ENCODE peak calls at places on chromosomes 4 and X, in four cellular contexts. One of them, this sample, is unnamed.

GRCh38 chrX:78650906-78651437 is 8.2 kb downstream of the RTL3 start:
- DNase-seq in activated T-helper 1 cell treated with anti-CD3 and anti-CD28 coated beads, Interleukin-2, amount 50 U/mL, for 16 hours: no peak
- DNase-seq in endodermal cell: no peak
- DNase-seq in activated effector memory CD4-positive, alpha-beta T cell treated with Interleukin-2 at 50 U/mL for 16 hours: no peak
- DNase-seq in this sample: no peak

GRCh38 chr4:173243321-173243720 is 74.7 kb downstream of the GALNT7 start:
- DNase-seq in activated T-helper 1 cell treated with anti-CD3 and anti-CD28 coated beads, Interleukin-2, amount 50 U/mL, for 16 hours: no peak
- DNase-seq in endodermal cell: no peak
- DNase-seq in activated effector memory CD4-positive, alpha-beta T cell treated with Interleukin-2 at 50 U/mL for 16 hours: no peak
- DNase-seq in this sample: no peak

GRCh38 chr4:56049428-56050212 is 100.9 kb downstream of the CEP135 start:
- DNase-seq in activated T-helper 1 cell treated with anti-CD3 and anti-CD28 coated beads, Interleukin-2, amount 50 U/mL, for 16 hours: no peak
- DNase-seq in endodermal cell: peak
- DNase-seq in activated effector memory CD4-positive, alpha-beta T cell treated with Interleukin-2 at 50 U/mL for 16 hours: no peak
- DNase-seq in this sample: no peak

GRCh38 chrX:12814434-12814833 is 23.2 kb downstream of the PRPS2 start:
- DNase-seq in activated T-helper 1 cell treated with anti-CD3 and anti-CD28 coated beads, Interleukin-2, amount 50 U/mL, for 16 hours: no peak
- DNase-seq in endodermal cell: peak
- DNase-seq in activated effector memory CD4-positive, alpha-beta T cell treated with Interleukin-2 at 50 U/mL for 16 hours: no peak
- DNase-seq in this sample: peak

GRCh38 chr4:7073526-7074390 is 5.9 kb upstream of the GRPEL1 start:
- DNase-seq in activated T-helper 1 cell treated with anti-CD3 and anti-CD28 coated beads, Interleukin-2, amount 50 U/mL, for 16 hours: no peak
- DNase-seq in endodermal cell: peak
- DNase-seq in activated effector memory CD4-positive, alpha-beta T cell treated with Interleukin-2 at 50 U/mL for 16 hours: no peak
- DNase-seq in this sample: no peak

GRCh38 chr4:107997001-107997788 is 7.5 kb downstream of the HADH start:
- DNase-seq in activated T-helper 1 cell treated with anti-CD3 and anti-CD28 coated beads, Interleukin-2, amount 50 U/mL, for 16 hours: no peak
- DNase-seq in endodermal cell: no peak
- DNase-seq in activated effector memory CD4-positive, alpha-beta T cell treated with Interleukin-2 at 50 U/mL for 16 hours: no peak
- DNase-seq in this sample: no peak

GRCh38 chrX:12210921-12211320 is 72.6 kb downstream of the FRMPD4 start:
- DNase-seq in activated T-helper 1 cell treated with anti-CD3 and anti-CD28 coated beads, Interleukin-2, amount 50 U/mL, for 16 hours: no peak
- DNase-seq in endodermal cell: no peak
- DNase-seq in activated effector memory CD4-positive, alpha-beta T cell treated with Interleukin-2 at 50 U/mL for 16 hours: no peak
- DNase-seq in this sample: no peak

GRCh38 chr4:140286503-140286902 is 86.9 kb upstream of the SCOC start:
- DNase-seq in activated T-helper 1 cell treated with anti-CD3 and anti-CD28 coated beads, Interleukin-2, amount 50 U/mL, for 16 hours: no peak
- DNase-seq in endodermal cell: no peak
- DNase-seq in activated effector memory CD4-positive, alpha-beta T cell treated with Interleukin-2 at 50 U/mL for 16 hours: no peak
- DNase-seq in this sample: no peak

GRCh38 chrX:46117234-46117633 is 428.0 kb downstream of the ZNF674 start:
- DNase-seq in activated T-helper 1 cell treated with anti-CD3 and anti-CD28 coated beads, Interleukin-2, amount 50 U/mL, for 16 hours: no peak
- DNase-seq in endodermal cell: no peak
- DNase-seq in activated effector memory CD4-positive, alpha-beta T cell treated with Interleukin-2 at 50 U/mL for 16 hours: no peak
- DNase-seq in this sample: no peak

GRCh38 chrX:28552882-28553829 is 34.1 kb upstream of the IL1RAPL1 start:
- DNase-seq in activated T-helper 1 cell treated with anti-CD3 and anti-CD28 coated beads, Interleukin-2, amount 50 U/mL, for 16 hours: no peak
- DNase-seq in endodermal cell: no peak
- DNase-seq in activated effector memory CD4-positive, alpha-beta T cell treated with Interleukin-2 at 50 U/mL for 16 hours: no peak
- DNase-seq in this sample: no peak

GRCh38 chr4:21795091-21795490 is 153.5 kb downstream of the KCNIP4 start:
- DNase-seq in activated T-helper 1 cell treated with anti-CD3 and anti-CD28 coated beads, Interleukin-2, amount 50 U/mL, for 16 hours: no peak
- DNase-seq in endodermal cell: no peak
- DNase-seq in activated effector memory CD4-positive, alpha-beta T cell treated with Interleukin-2 at 50 U/mL for 16 hours: no peak
- DNase-seq in this sample: no peak

GRCh38 chr4:48774760-48775398 is 5.2 kb downstream of the FRYL start:
- DNase-seq in activated T-helper 1 cell treated with anti-CD3 and anti-CD28 coated beads, Interleukin-2, amount 50 U/mL, for 16 hours: no peak
- DNase-seq in endodermal cell: no peak
- DNase-seq in activated effector memory CD4-positive, alpha-beta T cell treated with Interleukin-2 at 50 U/mL for 16 hours: no peak
- DNase-seq in this sample: no peak

GRCh38 chr4:7766086-7766485 is 173.6 kb downstream of the AFAP1 start:
- DNase-seq in activated T-helper 1 cell treated with anti-CD3 and anti-CD28 coated beads, Interleukin-2, amount 50 U/mL, for 16 hours: no peak
- DNase-seq in endodermal cell: no peak
- DNase-seq in activated effector memory CD4-positive, alpha-beta T cell treated with Interleukin-2 at 50 U/mL for 16 hours: no peak
- DNase-seq in this sample: no peak

GRCh38 chr4:54709281-54709854 is 51.6 kb downstream of the KIT start:
- DNase-seq in activated T-helper 1 cell treated with anti-CD3 and anti-CD28 coated beads, Interleukin-2, amount 50 U/mL, for 16 hours: no peak
- DNase-seq in endodermal cell: no peak
- DNase-seq in activated effector memory CD4-positive, alpha-beta T cell treated with Interleukin-2 at 50 U/mL for 16 hours: no peak
- DNase-seq in this sample: no peak

This sample was measured in T follicular helper cell.